ENCODE peak calls at places on chromosomes 4 and X, in seven cellular contexts. K, T, I, O, X, P and L are unnamed samples.
A peak's percentile ranks its signal among the peaks of the same experiment; 100 is the strongest.

GRCh38 chr4:102817021-102817605 is 10.2 kb downstream of the UBE2D3 start:
- DNase-seq in K (no peak), T (no peak), I (no peak), O (no peak), X (no peak), P (no peak), L (no peak)

GRCh38 chrX:16807976-16808542 is 21.8 kb downstream of the TXLNG start:
- DNase-seq in K (no peak), T (no peak), I (peak; percentile 46), O (no peak), X (peak; percentile 40), P (peak; percentile 70), L (peak; percentile 67)

GRCh38 chr4:157978680-157979361 is 194.0 kb downstream of the GASK1B start:
- DNase-seq in K (peak; percentile 56), T (no peak), I (peak; percentile 47), O (no peak), X (peak; percentile 74), P (peak; percentile 80), L (peak; percentile 81)

GRCh38 chrX:112513154-112513553 is 166.6 kb downstream of the LHFPL1 start:
- DNase-seq in K (no peak), T (no peak), I (no peak), O (no peak), X (no peak), P (no peak), L (no peak)

GRCh38 chr4:38414410-38414809 is 249.6 kb upstream of the KLF3 start:
- DNase-seq in K (no peak), T (no peak), I (no peak), O (no peak), X (no peak), P (no peak), L (no peak)

GRCh38 chr4:179196511-179196910 is 1754.3 kb upstream of the AGA start:
- DNase-seq in K (no peak), T (no peak), I (no peak), O (no peak), X (peak; percentile 54), P (no peak), L (no peak)

GRCh38 chrX:37287741-37288424 is 61.3 kb upstream of the PRRG1 start:
- DNase-seq in K (no peak), T (no peak), I (no peak), O (no peak), X (no peak), P (no peak), L (no peak)

GRCh38 chr4:73883306-73883705 is 14.1 kb downstream of the CXCL1 start:
- DNase-seq in K (no peak), T (no peak), I (peak; percentile 73), O (no peak), X (peak; percentile 89), P (peak; percentile 74), L (peak; percentile 92)

GRCh38 chr4:42655921-42656735 is 777 bp downstream of the ATP8A1 start:
- DNase-seq in K (peak; percentile 39), T (peak; percentile 27), I (peak; percentile 1), O (no peak), X (peak; percentile 17), P (no peak), L (no peak)

GRCh38 chrX:11724122-11725017 is 33.7 kb upstream of the MSL3 start:
- DNase-seq in K (peak; percentile 4), T (no peak), I (peak; percentile 19), O (no peak), X (peak; percentile 34), P (peak; percentile 68), L (peak; percentile 56)

GRCh38 chr4:147076179-147076578 is 130.5 kb upstream of the TTC29 start:
- DNase-seq in K (no peak), T (no peak), I (no peak), O (no peak), X (no peak), P (peak; percentile 23), L (no peak)

GRCh38 chrX:154457491-154458115 is 478 bp upstream of the PLXNA3 start:
- DNase-seq in K (peak; percentile 9), T (no peak), I (no peak), O (no peak), X (no peak), P (no peak), L (peak; percentile 29)

GRCh38 chrX:154449618-154450017 is 5.7 kb downstream of the FAM50A start:
- DNase-seq in K (no peak), T (no peak), I (no peak), O (no peak), X (no peak), P (no peak), L (no peak)

GRCh38 chrX:154448484-154448883 is 4.5 kb downstream of the FAM50A start:
- DNase-seq in K (no peak), T (no peak), I (no peak), O (no peak), X (no peak), P (no peak), L (no peak)

GRCh38 chrX:154450312-154450711 is 6.4 kb downstream of the FAM50A start:
- DNase-seq in K (no peak), T (no peak), I (no peak), O (no peak), X (no peak), P (no peak), L (no peak)

DNA sequence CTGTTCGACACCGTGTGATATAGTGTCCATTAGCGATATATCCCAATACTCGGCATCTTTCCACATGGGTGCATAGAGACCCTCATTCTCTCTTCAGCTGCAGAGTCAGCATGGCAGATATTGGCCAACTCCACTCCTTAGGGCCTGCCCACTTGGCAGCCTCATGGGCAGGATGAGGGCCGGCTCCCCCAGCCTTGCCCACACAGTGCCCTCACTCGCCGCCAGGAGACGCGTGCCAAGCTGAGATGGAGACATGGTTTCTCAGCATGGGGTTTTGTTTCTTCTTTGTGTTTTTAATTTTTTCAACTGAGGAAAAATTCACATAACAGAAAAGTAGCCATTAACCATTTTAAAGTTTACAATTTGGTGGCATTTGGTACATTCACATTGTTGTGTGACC is 5.3 kb upstream of the PLXNA3 start:
- DNase-seq in K (no peak), T (no peak), I (no peak), O (no peak), X (no peak), P (no peak), L (no peak)
- TF ChIP-seq CTCF in K (no peak), T (no peak), I (no peak), O (no peak), X (peak; percentile 5), P (no peak), L (no peak)

GRCh38 chrX:150338615-150339014 is 24.5 kb upstream of the MAMLD1 start:
- DNase-seq in K (no peak), T (no peak), I (no peak), O (no peak), X (no peak), P (no peak), L (no peak)
- TF ChIP-seq CTCF in K (no peak), T (no peak), I (no peak), O (no peak), X (no peak), P (no peak), L (no peak)

GRCh38 chr4:79044260-79044659 is 105.0 kb upstream of the PAQR3 start:
- DNase-seq in K (no peak), T (no peak), I (no peak), O (no peak), X (no peak), P (no peak), L (no peak)

GRCh38 chr4:79046191-79046590 is 107.0 kb upstream of the PAQR3 start:
- DNase-seq in K (no peak), T (no peak), I (no peak), O (no peak), X (no peak), P (no peak), L (no peak)

GRCh38 chr4:79042079-79042674 is 102.9 kb upstream of the PAQR3 start:
- DNase-seq in K (peak; percentile 10), T (no peak), I (no peak), O (no peak), X (peak; percentile 46), P (peak; percentile 39), L (peak; percentile 59)
- TF ChIP-seq CTCF in K (peak; percentile 68), T (no peak), I (peak; percentile 51), O (peak; percentile 70), X (peak; percentile 56), P (peak; percentile 51), L (peak; percentile 30)

GRCh38 chrX:86805241-86805640 is 657.0 kb downstream of the DACH2 start:
- DNase-seq in K (no peak), T (no peak), I (no peak), O (no peak), X (no peak), P (no peak), L (no peak)
- TF ChIP-seq CTCF in K (no peak), T (no peak), I (no peak), O (no peak), X (no peak), P (no peak), L (no peak)

GRCh38 chrX:136577562-136577961 is 45.5 kb downstream of the VGLL1 start:
- DNase-seq in K (peak; percentile 29), T (no peak), I (peak; percentile 23), O (no peak), X (peak; percentile 38), P (peak; percentile 56), L (peak; percentile 67)
- TF ChIP-seq CTCF in K (peak; percentile 64), T (no peak), I (peak; percentile 70), O (peak; percentile 59), X (peak; percentile 78), P (peak; percentile 87), L (peak; percentile 73)

DNA sequence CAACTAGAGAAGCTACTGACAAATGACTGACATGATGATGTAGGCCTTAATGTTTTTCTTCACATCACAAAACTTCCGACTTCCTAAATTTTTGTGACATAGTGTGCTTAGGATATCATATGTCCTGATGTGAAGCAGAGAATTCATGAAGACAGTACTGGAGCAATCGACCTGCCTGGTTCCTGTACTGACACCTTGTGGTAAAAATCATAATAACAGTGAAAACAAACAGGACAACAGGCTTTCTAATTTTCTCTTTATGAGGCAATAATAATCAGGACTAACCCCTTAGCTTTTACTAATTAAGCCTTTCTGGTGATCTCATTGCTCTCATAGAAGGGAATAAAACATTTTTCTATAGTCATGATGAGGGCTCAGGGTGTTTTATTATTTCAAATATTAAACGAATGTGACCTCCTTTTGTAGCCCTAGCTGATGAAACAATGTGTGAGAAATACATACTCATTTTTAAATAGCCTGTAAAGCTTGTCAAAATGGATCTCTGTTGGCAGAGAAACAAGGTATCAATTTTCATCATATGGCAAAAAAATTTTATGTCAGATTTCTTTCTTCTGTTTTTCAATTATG is 158.4 kb downstream of the TENT5D start:
- DNase-seq in K (no peak), T (no peak), I (no peak), O (no peak), X (peak; percentile 3), P (peak; percentile 56), L (peak; percentile 42)
- TF ChIP-seq CTCF in K (peak; percentile 38), T (no peak), I (peak; percentile 33), O (peak; percentile 54), X (peak; percentile 38), P (peak; percentile 63), L (peak; percentile 32)

GRCh38 chr4:131091896-131092295 is 1995.9 kb downstream of the C4orf33 start:
- DNase-seq in K (no peak), T (no peak), I (no peak), O (no peak), X (peak; percentile 64), P (peak; percentile 40), L (peak; percentile 48)
- TF ChIP-seq CTCF in K (peak; percentile 17), T (no peak), I (peak; percentile 8), O (peak; percentile 70), X (peak; percentile 47), P (peak; percentile 23), L (peak; percentile 11)

GRCh38 chrX:135060697-135061096 is 8.8 kb upstream of the RTL8A start:
- DNase-seq in K (no peak), T (no peak), I (no peak), O (no peak), X (no peak), P (no peak), L (no peak)
- TF ChIP-seq CTCF in K (no peak), T (no peak), I (no peak), O (no peak), X (no peak), P (no peak), L (no peak)

GRCh38 chr4:131296192-131296591 is 1852.9 kb upstream of the PCDH10 start:
- DNase-seq in K (no peak), T (no peak), I (no peak), O (no peak), X (no peak), P (no peak), L (no peak)
- TF ChIP-seq CTCF in K (no peak), T (no peak), I (no peak), O (no peak), X (no peak), P (no peak), L (no peak)